ENCODE peak calls at places on chromosome 11, in nine cellular contexts. C is AML-193, V is hepatic stellate cell, G is cardiac fibroblast, D is substantia nigra, E is Right ventricle myocardium superior, Z is smooth muscle cell of the brain vasculature, F is T-helper 22 cell, T is tibial nerve. K is an unnamed sample.

GRCh38 chr11:2368851-2369180 is 8.3 kb upstream of the CD81 start:
- DNase-seq in C (no peak), V (no peak), G (no peak), D (no peak), E (no peak), Z (no peak), F (no peak), T (no peak), K (no peak)

GRCh38 chr11:116925050-116925449 is 87.6 kb upstream of the APOA1 start:
- DNase-seq in C (no peak), V (no peak), G (no peak), D (no peak), E (no peak), Z (no peak), F (no peak), T (no peak), K (no peak)

GRCh38 chr11:121563900-121564822 is 111.4 kb upstream of the SORL1-AS1 start:
- DNase-seq in C (no peak), V (no peak), G (no peak), D (no peak), E (no peak), Z (no peak), F (no peak), T (no peak), K (no peak)

GRCh38 chr11:92859290-92859689 is 110.2 kb upstream of the MTNR1B start:
- DNase-seq in C (no peak), V (no peak), G (no peak), D (no peak), E (no peak), Z (no peak), F (no peak), T (no peak), K (no peak)

GRCh38 chr11:11946878-11947277 is 61.5 kb downstream of the DKK3 start:
- DNase-seq in C (no peak), V (no peak), G (no peak), D (no peak), E (no peak), Z (no peak), F (no peak), T (no peak), K (no peak)

GRCh38 chr11:57294225-57295131 is 30.3 kb downstream of the TNKS1BP1 start:
- DNase-seq in C (no peak), V (no peak), G (peak; percentile 53), D (no peak), E (no peak), Z (peak; percentile 41), F (no peak), T (no peak), K (peak; percentile 55)

GRCh38 chr11:61551630-61552029 is 29.2 kb downstream of the SYT7 start:
- DNase-seq in C (no peak), V (no peak), G (peak; percentile 25), D (no peak), E (peak; percentile 85), Z (no peak), F (no peak), T (no peak), K (no peak)

GRCh38 chr11:72814831-72815618 is 814 bp downstream of the ATG16L2 start:
- DNase-seq in C (no peak), V (peak; percentile 72), G (peak; percentile 62), D (no peak), E (no peak), Z (no peak), F (peak; percentile 12), T (no peak), K (no peak)

GRCh38 chr11:121241300-121242176 is 51.0 kb upstream of the SC5D start:
- DNase-seq in C (no peak), V (no peak), G (no peak), D (no peak), E (no peak), Z (no peak), F (no peak), T (no peak), K (no peak)